ENCODE peak calls at places on chromosomes 4 and X, in nine cellular contexts. One of them, this sample, is unnamed.

GRCh38 chr4:38678078-38678477 is 14.1 kb downstream of the KLF3 start:
- DNase-seq in CD4-positive, CD25-positive, alpha-beta regulatory T cell: no peak
- DNase-seq in suprapubic skin: no peak
- DNase-seq in IMR-90: peak; percentile 100
- DNase-seq in neural progenitor cell: no peak
- DNase-seq in transverse colon: no peak
- DNase-seq in substantia nigra: no peak
- DNase-seq in sigmoid colon: no peak
- DNase-seq in K562: no peak
- DNase-seq in this sample: no peak

GRCh38 chrX:48997865-48998264 is 4.2 kb downstream of the GRIPAP1 start:
- DNase-seq in substantia nigra: no peak
- DNase-seq in CD4-positive, CD25-positive, alpha-beta regulatory T cell: no peak
- DNase-seq in sigmoid colon: no peak
- DNase-seq in K562: no peak
- DNase-seq in neural progenitor cell: no peak
- DNase-seq in transverse colon: no peak
- DNase-seq in IMR-90: no peak
- DNase-seq in suprapubic skin: no peak
- DNase-seq in this sample: no peak

GRCh38 chr4:152860057-152860456 is 76.1 kb upstream of the FHDC1 start:
- DNase-seq in sigmoid colon: no peak
- DNase-seq in suprapubic skin: no peak
- DNase-seq in substantia nigra: no peak
- DNase-seq in transverse colon: no peak
- DNase-seq in IMR-90: no peak
- DNase-seq in CD4-positive, CD25-positive, alpha-beta regulatory T cell: no peak
- DNase-seq in K562: no peak
- DNase-seq in neural progenitor cell: no peak
- DNase-seq in this sample: no peak

GRCh38 chrX:153902388-153902787 is 2.1 kb upstream of the AVPR2 start:
- DNase-seq in sigmoid colon: no peak
- DNase-seq in neural progenitor cell: no peak
- DNase-seq in suprapubic skin: no peak
- DNase-seq in substantia nigra: no peak
- DNase-seq in IMR-90: no peak
- DNase-seq in CD4-positive, CD25-positive, alpha-beta regulatory T cell: no peak
- DNase-seq in K562: no peak
- DNase-seq in transverse colon: no peak
- DNase-seq in this sample: no peak

GRCh38 chr4:113094802-113095201 is 45.3 kb downstream of the ANK2 start:
- DNase-seq in sigmoid colon: no peak
- DNase-seq in IMR-90: no peak
- DNase-seq in transverse colon: no peak
- DNase-seq in substantia nigra: no peak
- DNase-seq in suprapubic skin: no peak
- DNase-seq in neural progenitor cell: peak; percentile 40
- DNase-seq in CD4-positive, CD25-positive, alpha-beta regulatory T cell: no peak
- DNase-seq in K562: peak; percentile 4
- DNase-seq in this sample: no peak

GRCh38 chr4:89254847-89255246 is 52.8 kb downstream of the GPRIN3 start:
- DNase-seq in CD4-positive, CD25-positive, alpha-beta regulatory T cell: peak; percentile 56
- DNase-seq in suprapubic skin: no peak
- DNase-seq in sigmoid colon: no peak
- DNase-seq in transverse colon: peak; percentile 40
- DNase-seq in IMR-90: peak; percentile 7
- DNase-seq in substantia nigra: no peak
- DNase-seq in neural progenitor cell: peak; percentile 47
- DNase-seq in K562: peak; percentile 68
- DNase-seq in this sample: peak; percentile 40

GRCh38 chr4:156705291-156705690 is 266.3 kb downstream of the PDGFC start:
- DNase-seq in neural progenitor cell: no peak
- DNase-seq in substantia nigra: no peak
- DNase-seq in IMR-90: peak; percentile 47
- DNase-seq in sigmoid colon: no peak
- DNase-seq in K562: no peak
- DNase-seq in CD4-positive, CD25-positive, alpha-beta regulatory T cell: no peak
- DNase-seq in suprapubic skin: no peak
- DNase-seq in transverse colon: no peak
- DNase-seq in this sample: no peak

GRCh38 chrX:130878350-130879341 is 24.4 kb downstream of the ENOX2 start:
- DNase-seq in transverse colon: peak; percentile 9
- DNase-seq in neural progenitor cell: no peak
- DNase-seq in IMR-90: peak; percentile 85
- DNase-seq in substantia nigra: no peak
- DNase-seq in suprapubic skin: no peak
- DNase-seq in CD4-positive, CD25-positive, alpha-beta regulatory T cell: no peak
- DNase-seq in sigmoid colon: no peak
- DNase-seq in K562: no peak
- DNase-seq in this sample: peak; percentile 68

GRCh38 chr4:105113800-105114199 is 32.9 kb upstream of the TET2 start:
- DNase-seq in IMR-90: no peak
- DNase-seq in sigmoid colon: no peak
- DNase-seq in substantia nigra: no peak
- DNase-seq in K562: no peak
- DNase-seq in suprapubic skin: no peak
- DNase-seq in neural progenitor cell: no peak
- DNase-seq in transverse colon: no peak
- DNase-seq in CD4-positive, CD25-positive, alpha-beta regulatory T cell: no peak
- DNase-seq in this sample: no peak

DNA sequence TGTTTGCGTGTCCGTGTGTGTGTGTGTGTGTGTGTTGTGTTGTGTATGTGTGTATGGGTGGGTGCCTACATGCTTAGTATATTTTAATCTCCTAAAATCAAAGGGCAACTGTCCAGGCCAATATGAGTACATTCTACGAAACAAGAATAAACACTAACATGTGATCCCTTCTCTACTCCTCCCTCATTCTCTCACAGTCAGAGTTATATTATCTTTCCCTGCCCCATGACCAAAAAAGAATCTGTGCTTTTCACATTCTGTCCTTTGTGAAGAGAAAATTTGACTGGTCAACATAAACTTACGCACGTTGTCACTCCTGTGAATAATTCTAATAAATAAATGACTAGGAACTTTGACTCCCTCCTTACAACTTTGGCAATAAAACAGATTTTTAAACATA is 532.9 kb downstream of the DMD start:
- DNase-seq in sigmoid colon: no peak
- DNase-seq in suprapubic skin: no peak
- DNase-seq in K562: no peak
- DNase-seq in substantia nigra: no peak
- DNase-seq in neural progenitor cell: no peak
- DNase-seq in transverse colon: no peak
- DNase-seq in CD4-positive, CD25-positive, alpha-beta regulatory T cell: no peak
- DNase-seq in IMR-90: no peak
- DNase-seq in this sample: no peak
- H3K27ac ChIP-seq in sigmoid colon: no peak overlapping the region
- H3K27ac ChIP-seq in suprapubic skin: no peak overlapping the region
- H3K27ac ChIP-seq in K562: no peak overlapping the region
- H3K27ac ChIP-seq in substantia nigra: no peak overlapping the region
- H3K27ac ChIP-seq in neural progenitor cell: no peak overlapping the region
- H3K27ac ChIP-seq in transverse colon: no peak overlapping the region
- H3K27ac ChIP-seq in CD4-positive, CD25-positive, alpha-beta regulatory T cell: no peak overlapping the region
- H3K27ac ChIP-seq in IMR-90: no peak overlapping the region
- H3K27ac ChIP-seq in this sample: no peak overlapping the region

DNA sequence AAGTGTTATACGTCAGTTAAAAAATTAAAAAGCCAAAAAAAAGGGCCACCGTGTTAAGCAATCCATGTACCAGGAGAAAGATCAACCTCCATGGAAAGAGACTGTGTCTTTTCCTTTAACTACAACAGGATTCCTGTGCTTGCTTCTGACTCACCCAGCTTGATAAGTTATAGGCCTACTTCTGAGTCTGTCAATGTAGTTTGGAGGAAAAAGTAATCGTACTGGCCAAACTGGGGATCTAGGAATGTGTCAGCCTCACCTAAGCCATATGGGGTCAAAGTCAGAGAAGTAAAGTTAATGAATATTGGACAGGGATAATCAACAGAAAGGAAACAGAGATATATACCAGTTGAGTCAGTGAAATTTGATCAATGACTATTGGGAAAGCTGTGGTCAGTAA is 470.8 kb upstream of the SLIT2 start:
- DNase-seq in K562: no peak
- DNase-seq in sigmoid colon: no peak
- DNase-seq in neural progenitor cell: no peak
- DNase-seq in IMR-90: no peak
- DNase-seq in transverse colon: no peak
- DNase-seq in substantia nigra: no peak
- DNase-seq in CD4-positive, CD25-positive, alpha-beta regulatory T cell: no peak
- DNase-seq in suprapubic skin: no peak
- DNase-seq in this sample: no peak
- H3K27ac ChIP-seq in K562: no peak overlapping the region
- H3K27ac ChIP-seq in sigmoid colon: no peak overlapping the region
- H3K27ac ChIP-seq in neural progenitor cell: no peak overlapping the region
- H3K27ac ChIP-seq in IMR-90: no peak overlapping the region
- H3K27ac ChIP-seq in transverse colon: no peak overlapping the region
- H3K27ac ChIP-seq in substantia nigra: no peak overlapping the region
- H3K27ac ChIP-seq in CD4-positive, CD25-positive, alpha-beta regulatory T cell: no peak overlapping the region
- H3K27ac ChIP-seq in suprapubic skin: no peak overlapping the region
- H3K27ac ChIP-seq in this sample: no peak overlapping the region

GRCh38 chrX:13520931-13521330 is 48.5 kb upstream of the EGFL6 start:
- DNase-seq in neural progenitor cell: no peak
- DNase-seq in CD4-positive, CD25-positive, alpha-beta regulatory T cell: no peak
- DNase-seq in substantia nigra: no peak
- DNase-seq in suprapubic skin: no peak
- DNase-seq in sigmoid colon: no peak
- DNase-seq in IMR-90: no peak
- DNase-seq in transverse colon: no peak
- DNase-seq in K562: no peak
- DNase-seq in this sample: no peak

GRCh38 chrX:13515181-13515930 is 54.0 kb upstream of the EGFL6 start:
- DNase-seq in transverse colon: no peak
- DNase-seq in sigmoid colon: no peak
- DNase-seq in neural progenitor cell: no peak
- DNase-seq in K562: no peak
- DNase-seq in IMR-90: no peak
- DNase-seq in suprapubic skin: no peak
- DNase-seq in substantia nigra: no peak
- DNase-seq in CD4-positive, CD25-positive, alpha-beta regulatory T cell: no peak
- DNase-seq in this sample: no peak

GRCh38 chrX:13518126-13518525 is 51.3 kb upstream of the EGFL6 start:
- DNase-seq in substantia nigra: no peak
- DNase-seq in suprapubic skin: no peak
- DNase-seq in neural progenitor cell: no peak
- DNase-seq in K562: no peak
- DNase-seq in CD4-positive, CD25-positive, alpha-beta regulatory T cell: no peak
- DNase-seq in transverse colon: no peak
- DNase-seq in sigmoid colon: no peak
- DNase-seq in IMR-90: no peak
- DNase-seq in this sample: no peak

DNA sequence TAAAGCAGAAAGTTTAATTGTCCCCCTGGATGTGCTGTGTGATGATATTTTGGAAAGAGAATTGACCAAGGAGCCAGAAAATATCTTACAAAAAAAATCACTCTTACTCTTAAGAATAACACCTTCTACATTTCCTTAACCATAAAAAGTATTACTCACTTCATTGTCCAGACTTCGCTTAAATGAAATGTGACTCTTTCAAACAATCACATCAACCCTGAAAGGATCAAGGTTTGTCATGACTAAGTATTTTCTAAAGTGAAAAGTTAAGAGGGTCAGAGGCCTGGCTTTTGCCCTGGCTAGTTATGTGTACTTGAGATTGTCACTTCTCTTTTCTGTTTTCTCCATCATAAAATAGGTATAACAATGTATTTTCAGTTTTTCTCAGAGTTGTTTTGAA is 49.0 kb upstream of the EGFL6 start:
- DNase-seq in K562: no peak
- DNase-seq in neural progenitor cell: no peak
- DNase-seq in transverse colon: no peak
- DNase-seq in substantia nigra: no peak
- DNase-seq in CD4-positive, CD25-positive, alpha-beta regulatory T cell: no peak
- DNase-seq in suprapubic skin: no peak
- DNase-seq in sigmoid colon: no peak
- DNase-seq in IMR-90: no peak
- DNase-seq in this sample: no peak
- H3K27ac ChIP-seq in K562: no peak overlapping the region
- H3K27ac ChIP-seq in neural progenitor cell: no peak overlapping the region
- H3K27ac ChIP-seq in transverse colon: no peak overlapping the region
- H3K27ac ChIP-seq in substantia nigra: no peak overlapping the region
- H3K27ac ChIP-seq in CD4-positive, CD25-positive, alpha-beta regulatory T cell: no peak overlapping the region
- H3K27ac ChIP-seq in suprapubic skin: no peak overlapping the region
- H3K27ac ChIP-seq in sigmoid colon: no peak overlapping the region
- H3K27ac ChIP-seq in IMR-90: no peak overlapping the region
- H3K27ac ChIP-seq in this sample: no peak overlapping the region

GRCh38 chr4:13543648-13544555 is at the start of gene NKX3-2:
- DNase-seq in suprapubic skin: no peak
- DNase-seq in substantia nigra: no peak
- DNase-seq in sigmoid colon: peak; percentile 78
- DNase-seq in neural progenitor cell: peak; percentile 74
- DNase-seq in transverse colon: no peak
- DNase-seq in IMR-90: peak; percentile 20
- DNase-seq in CD4-positive, CD25-positive, alpha-beta regulatory T cell: no peak
- DNase-seq in K562: peak; percentile 49
- DNase-seq in this sample: no peak
- H3K27ac ChIP-seq in suprapubic skin: no peak within 1 kb of the TSS
- H3K27ac ChIP-seq in substantia nigra: no peak within 1 kb of the TSS
- H3K27ac ChIP-seq in sigmoid colon: peak within 1 kb of the TSS; percentile 94
- H3K27ac ChIP-seq in neural progenitor cell: no peak within 1 kb of the TSS
- H3K27ac ChIP-seq in transverse colon: peak within 1 kb of the TSS; percentile 79
- H3K27ac ChIP-seq in IMR-90: no peak within 1 kb of the TSS
- H3K27ac ChIP-seq in CD4-positive, CD25-positive, alpha-beta regulatory T cell: no peak within 1 kb of the TSS
- H3K27ac ChIP-seq in K562: peak within 1 kb of the TSS; percentile 69
- H3K27ac ChIP-seq in this sample: no peak within 1 kb of the TSS

DNA sequence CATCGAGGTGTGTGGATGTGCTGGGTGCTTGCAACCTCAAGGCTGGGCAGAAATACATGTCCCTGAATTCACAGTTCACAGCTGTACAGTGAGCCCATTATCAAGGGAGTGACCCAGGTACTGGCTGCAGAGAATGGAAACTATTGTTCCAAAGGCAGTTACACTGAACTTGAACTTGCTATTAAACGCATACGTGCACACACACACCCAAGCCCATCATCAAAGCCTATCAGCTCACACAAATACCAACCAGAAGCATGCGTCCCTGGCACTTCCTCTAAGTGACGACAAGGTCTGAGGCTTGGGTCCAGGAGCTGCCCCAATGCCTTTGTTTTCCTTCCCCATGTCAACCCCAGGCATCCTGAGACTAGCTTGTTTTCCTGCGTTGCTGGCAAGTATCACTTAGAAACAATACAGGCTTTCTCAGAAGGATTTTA is 88.6 kb downstream of the IRF2 start:
- DNase-seq in substantia nigra: no peak
- DNase-seq in suprapubic skin: no peak
- DNase-seq in sigmoid colon: peak; percentile 72
- DNase-seq in transverse colon: peak; percentile 81
- DNase-seq in K562: no peak
- DNase-seq in IMR-90: no peak
- DNase-seq in neural progenitor cell: no peak
- DNase-seq in CD4-positive, CD25-positive, alpha-beta regulatory T cell: no peak
- DNase-seq in this sample: peak; percentile 85
- H3K27ac ChIP-seq in substantia nigra: peak overlapping the region; percentile 59
- H3K27ac ChIP-seq in suprapubic skin: peak overlapping the region; percentile 82
- H3K27ac ChIP-seq in sigmoid colon: peak overlapping the region; percentile 79
- H3K27ac ChIP-seq in transverse colon: peak overlapping the region; percentile 83
- H3K27ac ChIP-seq in K562: peak overlapping the region; percentile 70
- H3K27ac ChIP-seq in IMR-90: peak overlapping the region; percentile 92
- H3K27ac ChIP-seq in neural progenitor cell: no peak overlapping the region
- H3K27ac ChIP-seq in CD4-positive, CD25-positive, alpha-beta regulatory T cell: no peak overlapping the region
- H3K27ac ChIP-seq in this sample: peak overlapping the region; percentile 91

GRCh38 chrX:17413228-17413627 is 38.2 kb downstream of the NHS start:
- DNase-seq in sigmoid colon: no peak
- DNase-seq in IMR-90: peak; percentile 88
- DNase-seq in neural progenitor cell: no peak
- DNase-seq in substantia nigra: no peak
- DNase-seq in K562: no peak
- DNase-seq in CD4-positive, CD25-positive, alpha-beta regulatory T cell: no peak
- DNase-seq in suprapubic skin: no peak
- DNase-seq in transverse colon: no peak
- DNase-seq in this sample: no peak
- H3K27ac ChIP-seq in sigmoid colon: no peak overlapping the region
- H3K27ac ChIP-seq in IMR-90: no peak overlapping the region
- H3K27ac ChIP-seq in neural progenitor cell: no peak overlapping the region
- H3K27ac ChIP-seq in substantia nigra: no peak overlapping the region
- H3K27ac ChIP-seq in K562: no peak overlapping the region
- H3K27ac ChIP-seq in CD4-positive, CD25-positive, alpha-beta regulatory T cell: no peak overlapping the region
- H3K27ac ChIP-seq in suprapubic skin: no peak overlapping the region
- H3K27ac ChIP-seq in transverse colon: no peak overlapping the region
- H3K27ac ChIP-seq in this sample: no peak overlapping the region